ENCODE peak calls at places on chromosome 18, in four cellular contexts. I is mesendoderm, C is H1, H is trophoblast cell. M is an unnamed sample. For H3K79me2, the result is how much of the 10 kb centered on the place peaks cover.

GRCh38 chr18:41917199-41917598 is 37.8 kb upstream of the PIK3C3 start:
- DNase-seq in I (no peak), C (no peak), H (no peak), M (no peak)

GRCh38 chr18:12657849-12658829 is at the start of gene SPIRE1:
- DNase-seq in I (peak), C (peak), H (peak), M (peak)

GRCh38 chr18:23888880-23889279 is 125.7 kb upstream of the TTC39C start:
- DNase-seq in I (no peak), C (no peak), H (no peak), M (no peak)

GRCh38 chr18:904135-905090 is at the start of gene ADCYAP1:
- DNase-seq in I (peak), C (no peak), H (no peak), M (peak)

GRCh38 chr18:26088482-26088881 is 1.9 kb downstream of the SS18 start:
- DNase-seq in I (no peak), C (no peak), H (no peak), M (no peak)

GRCh38 chr18:37565985-37566478 is 434 bp upstream of the CELF4 start:
- DNase-seq in I (peak), C (peak), H (no peak), M (peak)

GRCh38 chr18:73758446-73758845 is 389.2 kb downstream of the FBXO15 start:
- DNase-seq in I (no peak), C (no peak), H (no peak), M (no peak)

GRCh38 chr18:58223717-58224424 is 179.8 kb downstream of the NEDD4L start:
- DNase-seq in I (peak), C (peak), H (peak), M (no peak)

GRCh38 chr18:58443671-58444070 is 185.2 kb downstream of the ALPK2 start:
- DNase-seq in I (no peak), C (no peak), H (no peak), M (no peak)

GRCh38 chr18:72847134-72847533 is 20.7 kb downstream of the NETO1 start:
- DNase-seq in I (peak), C (no peak), H (no peak), M (no peak)

GRCh38 chr18:59549797-59550516 is 147.3 kb downstream of the CCBE1 start:
- DNase-seq in I (no peak), C (no peak), H (no peak), M (no peak)

GRCh38 chr18:26376106-26376505 is 149.9 kb downstream of the TAF4B start:
- DNase-seq in I (no peak), C (no peak), H (no peak), M (no peak)

GRCh38 chr18:78431606-78432005 is 548.0 kb upstream of the SALL3 start:
- DNase-seq in I (peak), C (no peak), H (no peak), M (peak)

GRCh38 chr18:69686861-69687260 is 260.8 kb downstream of the CD226 start:
- DNase-seq in I (no peak), C (no peak), H (no peak), M (no peak)

GRCh38 chr18:70373062-70373519 is 84.2 kb downstream of the SOCS6 start:
- DNase-seq in I (peak), C (no peak), H (peak), M (no peak)

GRCh38 chr18:8800445-8800844 is 95.1 kb downstream of the MTCL1 start:
- DNase-seq in I (peak), C (no peak), H (peak), M (peak)

GRCh38 chr18:45007531-45007930 is 326.8 kb downstream of the SETBP1 start:
- DNase-seq in I (no peak), C (no peak), H (no peak), M (no peak)

GRCh38 chr18:75212626-75213110 is 2.1 kb downstream of the TSHZ1 start:
- DNase-seq in I (peak), C (no peak), H (no peak), M (no peak)

DNA sequence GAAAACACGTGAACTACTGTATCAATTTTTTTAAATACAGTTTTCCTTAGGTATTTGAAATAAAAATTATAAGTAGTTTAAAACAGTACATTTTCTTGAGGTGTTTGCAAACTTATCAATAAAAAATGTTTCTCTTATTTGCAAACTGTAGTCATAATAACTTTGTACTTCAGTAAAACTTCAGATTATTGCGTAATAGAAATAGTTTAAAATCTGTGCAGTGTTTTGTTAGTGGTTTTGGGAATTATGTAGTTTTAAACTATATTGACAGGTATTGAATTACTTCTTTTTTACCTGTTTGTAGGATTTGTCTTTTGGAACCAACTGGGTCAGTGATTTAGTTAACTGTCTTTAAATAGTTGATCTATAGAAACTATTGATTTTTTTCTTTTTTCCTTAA is 7.3 kb downstream of the NAPG start:
- DNase-seq in I (no peak), C (no peak), H (no peak), M (no peak)
- H3K79me2 ChIP-seq in I (under half), C (under half), H (under half), M (under half)

DNA sequence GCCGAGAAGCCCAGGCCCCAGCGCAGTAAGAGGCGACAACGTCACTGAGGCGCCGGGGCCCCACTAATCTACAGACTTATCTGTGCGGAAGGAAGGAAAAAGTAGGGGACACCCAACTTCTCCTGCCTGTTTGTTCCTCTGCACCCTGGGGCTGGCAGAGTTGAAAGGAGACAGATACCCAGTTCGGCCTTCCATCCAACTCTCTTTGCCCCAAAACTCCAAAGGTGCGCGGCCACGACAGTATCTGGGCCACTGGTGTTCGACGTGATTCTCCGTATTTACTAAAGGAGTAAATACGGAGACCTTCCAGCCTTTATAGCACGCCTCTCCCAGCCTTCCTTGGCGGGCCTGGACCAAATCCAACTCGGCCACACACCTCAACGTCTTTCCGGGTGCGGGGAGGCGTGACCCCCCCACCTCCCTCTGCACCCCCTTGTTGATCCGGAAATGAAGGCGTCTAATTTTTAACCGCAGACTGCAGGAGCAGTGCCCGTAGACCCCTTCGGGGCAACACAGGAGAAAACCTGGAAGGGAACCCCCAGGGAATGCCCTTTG is 1.6 kb downstream of the SMAD7 start:
- DNase-seq in I (no peak), C (no peak), H (no peak), M (no peak)
- H2BK120ac ChIP-seq in I (no peak), C (no peak), H (peak), M (no peak)

DNA sequence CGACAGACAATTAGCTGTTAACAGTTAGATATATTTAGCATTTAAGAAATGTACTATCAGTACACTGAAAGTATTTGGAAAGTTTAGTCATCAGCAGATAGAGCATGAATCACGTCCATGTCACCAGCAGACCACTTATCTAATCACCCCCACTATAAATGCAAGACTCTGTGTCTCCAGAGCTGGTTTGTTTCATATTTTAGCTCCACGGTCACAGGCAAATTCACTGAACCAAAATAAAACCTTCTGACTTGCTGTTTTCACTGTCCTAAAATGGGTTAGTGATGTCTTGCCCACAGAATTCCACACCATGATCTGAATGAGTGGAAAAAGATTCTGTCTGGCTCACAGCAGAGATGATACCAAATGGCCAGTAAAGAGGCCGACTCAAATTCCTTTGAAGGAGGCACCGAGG is 64.9 kb downstream of the CDH2 start:
- DNase-seq in I (peak), C (no peak), H (no peak), M (no peak)
- H3K79me2 ChIP-seq in I (under half), C (under half), H (under half), M (under half)

DNA sequence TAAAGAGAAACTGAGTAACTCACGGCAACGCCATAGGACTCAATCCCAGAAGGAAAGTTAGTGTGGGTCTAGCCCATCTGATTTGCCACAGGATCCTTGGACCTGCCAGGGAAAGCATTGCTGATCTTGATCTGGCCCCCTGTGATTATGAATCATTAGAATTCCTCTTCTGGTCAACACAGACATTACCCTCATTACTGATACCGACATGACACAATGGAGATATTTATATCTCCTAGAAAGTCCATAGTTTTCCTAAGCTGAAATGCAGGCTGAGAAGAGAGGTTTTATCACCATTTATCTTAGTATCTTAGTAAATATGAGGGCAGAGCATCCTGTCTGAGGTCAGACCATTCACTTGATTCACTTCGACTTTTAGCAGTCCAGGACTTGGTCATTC is 75.5 kb upstream of the CCDC68 start:
- DNase-seq in I (peak), C (no peak), H (peak), M (no peak)
- H2BK120ac ChIP-seq in I (no peak), C (no peak), H (no peak), M (no peak)

DNA sequence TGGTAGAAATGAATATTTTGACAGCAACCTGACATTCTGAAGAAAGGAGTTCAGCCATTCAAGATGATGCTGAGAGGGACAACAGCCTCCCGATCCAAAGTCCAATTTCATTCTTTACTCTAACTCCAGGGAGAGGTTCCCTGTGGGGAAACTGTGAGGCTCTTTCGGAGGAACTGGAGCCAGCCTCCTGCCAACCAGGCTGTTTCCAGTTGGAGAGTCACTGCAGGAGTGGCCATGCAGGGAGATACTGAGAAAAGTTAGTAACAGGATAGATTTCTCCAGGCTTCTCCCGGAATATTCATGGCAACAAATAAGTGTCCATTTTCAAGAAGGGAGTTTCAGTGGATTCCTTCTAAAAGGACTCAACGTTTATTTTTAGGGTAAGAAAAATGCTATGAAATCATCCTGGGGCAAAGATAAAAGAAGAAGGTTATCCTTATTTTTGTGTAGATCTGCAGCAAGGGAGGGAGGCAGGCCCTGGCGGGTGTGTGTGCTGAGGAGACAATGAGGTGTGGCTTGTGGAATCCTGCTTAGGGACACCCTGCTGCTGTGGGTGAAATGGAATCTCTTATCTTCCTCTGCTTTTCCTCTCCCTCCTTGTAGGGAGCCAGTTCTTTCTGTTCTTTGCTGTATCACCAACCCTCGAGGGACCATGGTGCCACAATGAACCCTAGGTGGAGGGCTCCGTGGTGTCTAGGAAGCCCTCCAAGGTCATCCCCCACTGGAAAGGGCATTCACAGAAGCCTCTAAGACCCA is 18.1 kb downstream of the KLHL14 start:
- DNase-seq in I (peak), C (no peak), H (no peak), M (no peak)
- H3K79me2 ChIP-seq in I (under half), C (under half), H (under half), M (under half)

GRCh38 chr18:62420151-62420512 is 95.0 kb downstream of the TNFRSF11A start:
- DNase-seq in I (no peak), C (no peak), H (no peak), M (no peak)

GRCh38 chr18:62420513-62421209 is 95.6 kb downstream of the TNFRSF11A start:
- DNase-seq in I (no peak), C (no peak), H (peak), M (no peak)

GRCh38 chr18:62426191-62426488 is 96.7 kb upstream of the ZCCHC2 start:
- DNase-seq in I (no peak), C (no peak), H (no peak), M (no peak)

DNA sequence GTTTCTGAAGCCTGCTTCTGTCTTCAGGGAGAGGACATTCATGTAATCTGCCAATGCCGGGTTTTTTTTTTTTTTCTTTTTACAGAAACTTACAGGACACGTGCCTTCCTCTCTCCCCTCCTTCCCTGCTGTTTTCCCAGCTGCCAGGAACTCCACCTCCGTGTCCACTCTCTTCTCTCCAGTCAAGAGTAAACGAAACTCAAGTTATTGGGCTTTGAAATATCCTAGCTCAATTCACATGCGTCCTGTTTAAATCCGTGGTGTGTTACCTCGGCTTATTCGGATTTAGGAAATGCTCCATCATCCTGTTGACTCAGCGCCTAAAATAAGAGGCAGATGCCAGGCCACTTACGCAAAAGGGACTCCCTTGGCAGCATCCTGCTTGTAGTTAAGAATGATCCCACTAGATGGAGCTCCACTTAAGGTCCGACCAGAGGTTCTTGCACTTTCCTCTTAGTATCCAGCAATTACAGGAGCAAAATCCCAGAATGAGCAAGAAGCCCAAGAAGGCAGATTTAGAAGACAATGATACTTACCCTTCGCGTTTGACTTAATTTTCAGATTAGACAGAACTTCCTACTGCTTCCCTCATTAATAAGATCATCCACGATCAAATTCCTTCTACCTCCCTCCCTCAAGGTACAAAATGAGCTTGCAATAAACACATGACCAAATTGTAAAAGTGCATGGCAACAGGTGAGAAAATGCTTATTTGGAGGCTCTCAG is 97.2 kb upstream of the ZCCHC2 start:
- DNase-seq in I (peak), C (peak), H (peak), M (peak)
- H2BK120ac ChIP-seq in I (no peak), C (no peak), H (no peak), M (no peak)

GRCh38 chr18:60794802-60795201 is 422.2 kb upstream of the MC4R start:
- DNase-seq in I (no peak), C (no peak), H (no peak), M (no peak)
- H3K79me2 ChIP-seq in I (under half), C (under half), H (under half), M (under half)